ENCODE peak calls at places on chromosomes 6 and 20, in six cellular contexts. I, X, N, Z, U and S are unnamed samples.
A peak's percentile ranks its signal among the peaks of the same experiment; 100 is the strongest.

GRCh38 chr6:110664933-110665332 is 150.3 kb downstream of the CDK19 start:
- DNase-seq in I (no peak), X (peak; percentile 21), N (no peak), Z (no peak), U (no peak), S (no peak)

GRCh38 chr20:6120491-6120988 is 2.3 kb downstream of the FERMT1 start:
- DNase-seq in I (no peak), X (no peak), N (no peak), Z (no peak), U (no peak), S (no peak)

GRCh38 chr6:3341467-3341866 is 82.7 kb downstream of the PSMG4 start:
- DNase-seq in I (no peak), X (peak; percentile 97), N (no peak), Z (no peak), U (no peak), S (peak; percentile 69)

GRCh38 chr6:170269151-170269872 is 21.6 kb downstream of the DLL1 start:
- DNase-seq in I (no peak), X (no peak), N (no peak), Z (peak; percentile 77), U (no peak), S (peak; percentile 42)

GRCh38 chr6:2434116-2434515 is 188.7 kb upstream of the GMDS start:
- DNase-seq in I (peak; percentile 37), X (no peak), N (no peak), Z (no peak), U (no peak), S (no peak)

GRCh38 chr20:46978871-46979536 is 84.4 kb downstream of the EYA2 start:
- DNase-seq in I (no peak), X (no peak), N (no peak), Z (no peak), U (no peak), S (no peak)

GRCh38 chr6:20705741-20706140 is 171.5 kb downstream of the CDKAL1 start:
- DNase-seq in I (no peak), X (no peak), N (no peak), Z (no peak), U (no peak), S (no peak)

GRCh38 chr20:52791091-52791490 is 181.1 kb upstream of the TSHZ2 start:
- DNase-seq in I (no peak), X (no peak), N (no peak), Z (no peak), U (no peak), S (no peak)

GRCh38 chr6:1624848-1625341 is 15.2 kb downstream of the FOXC1 start:
- DNase-seq in I (no peak), X (peak; percentile 81), N (no peak), Z (peak; percentile 42), U (no peak), S (peak; percentile 60)

GRCh38 chr6:73508776-73509175 is 12.1 kb downstream of the EEF1A1 start:
- DNase-seq in I (no peak), X (no peak), N (no peak), Z (no peak), U (no peak), S (no peak)

GRCh38 chr20:841568-842546 is 8.3 kb downstream of the FAM110A start:
- DNase-seq in I (no peak), X (no peak), N (no peak), Z (no peak), U (no peak), S (peak; percentile 53)

GRCh38 chr6:63923139-63923739 is 287.6 kb downstream of the PHF3 start:
- DNase-seq in I (peak; percentile 21), X (peak; percentile 54), N (peak; percentile 47), Z (peak; percentile 61), U (peak; percentile 56), S (peak; percentile 55)

GRCh38 chr6:111657146-111657545 is 51.5 kb upstream of the TRAF3IP2 start:
- DNase-seq in I (no peak), X (peak; percentile 81), N (no peak), Z (no peak), U (no peak), S (no peak)

GRCh38 chr6:97925504-97925903 is 642.5 kb upstream of the MMS22L start:
- DNase-seq in I (no peak), X (peak; percentile 18), N (no peak), Z (no peak), U (no peak), S (no peak)

GRCh38 chr6:150091466-150091865 is 22.5 kb upstream of the ULBP3 start:
- DNase-seq in I (no peak), X (peak; percentile 53), N (no peak), Z (no peak), U (no peak), S (no peak)

GRCh38 chr6:123841067-123841896 is 37.6 kb downstream of the NKAIN2 start:
- DNase-seq in I (no peak), X (no peak), N (no peak), Z (no peak), U (no peak), S (no peak)

GRCh38 chr6:108180776-108181175 is 15.0 kb downstream of the NR2E1 start:
- DNase-seq in I (no peak), X (no peak), N (no peak), Z (no peak), U (no peak), S (no peak)

GRCh38 chr6:26553264-26553738 is 15.1 kb downstream of the HMGN4 start:
- DNase-seq in I (peak; percentile 69), X (peak; percentile 66), N (peak; percentile 74), Z (peak; percentile 86), U (peak; percentile 87), S (peak; percentile 83)

GRCh38 chr6:155033021-155033801 is 38.1 kb downstream of the TIAM2 start:
- DNase-seq in I (no peak), X (peak; percentile 36), N (no peak), Z (no peak), U (no peak), S (no peak)

GRCh38 chr6:79404677-79405076 is 132.6 kb downstream of the LCA5 start:
- DNase-seq in I (no peak), X (no peak), N (no peak), Z (peak; percentile 88), U (no peak), S (peak; percentile 57)

GRCh38 chr6:138088307-138088744 is 18.9 kb downstream of the PERP start:
- DNase-seq in I (peak; percentile 83), X (peak; percentile 83), N (no peak), Z (peak; percentile 69), U (no peak), S (no peak)

GRCh38 chr6:7996538-7997225 is 67.5 kb downstream of the BLOC1S5 start:
- DNase-seq in I (no peak), X (peak; percentile 47), N (peak; percentile 57), Z (peak; percentile 70), U (no peak), S (no peak)
- TF ChIP-seq EZH2phosphoT487 in I (no peak), X (no peak), N (no peak), Z (no peak), U (no peak), S (no peak)

GRCh38 chr6:28988536-28989415 is 16.3 kb downstream of the ZNF311 start:
- DNase-seq in I (peak; percentile 73), X (no peak), N (peak; percentile 47), Z (peak; percentile 90), U (no peak), S (peak; percentile 95)
- H3K27ac ChIP-seq in I (peak overlapping the region; percentile 25), X (no peak overlapping the region), N (no peak overlapping the region), Z (peak overlapping the region; percentile 52), U (no peak overlapping the region), S (no peak overlapping the region)

GRCh38 chr6:157143885-157144795 is 179.2 kb downstream of the TMEM242 start:
- DNase-seq in I (no peak), X (no peak), N (peak; percentile 35), Z (no peak), U (no peak), S (peak; percentile 26)

GRCh38 chr6:157145656-157146285 is 177.5 kb downstream of the TMEM242 start:
- DNase-seq in I (no peak), X (no peak), N (no peak), Z (peak; percentile 52), U (no peak), S (no peak)

GRCh38 chr6:157148391-157149323 is 174.7 kb downstream of the TMEM242 start:
- DNase-seq in I (peak; percentile 75), X (peak; percentile 96), N (peak; percentile 97), Z (no peak), U (no peak), S (no peak)

GRCh38 chr6:157143171-157143884 is 180.0 kb downstream of the TMEM242 start:
- DNase-seq in I (no peak), X (peak; percentile 87), N (peak; percentile 82), Z (no peak), U (no peak), S (peak; percentile 41)

GRCh38 chr6:157144861-157145260 is 178.5 kb downstream of the TMEM242 start:
- DNase-seq in I (no peak), X (no peak), N (no peak), Z (no peak), U (no peak), S (no peak)
- TF ChIP-seq EZH2phosphoT487 in I (no peak), X (no peak), N (no peak), Z (no peak), U (no peak), S (no peak)

GRCh38 chr6:136127856-136128255 is 122.3 kb downstream of the MTFR2 start:
- DNase-seq in I (no peak), X (no peak), N (no peak), Z (no peak), U (no peak), S (no peak)
- H3K27ac ChIP-seq in I (no peak overlapping the region), X (no peak overlapping the region), N (peak overlapping the region; percentile 50), Z (no peak overlapping the region), U (no peak overlapping the region), S (no peak overlapping the region)